ENCODE peak calls at places on chromosomes 4 and X, in five cellular contexts. One of them, this sample, is unnamed. For H3K9me3, the result is how much of the 10 kb centered on the place peaks cover.

GRCh38 chr4:54100607-54101189 is 735 bp downstream of the GSX2 start:
- ATAC-seq in GM12878: no peak
- ATAC-seq in A549: peak
- ATAC-seq in IMR-90: peak
- ATAC-seq in K562: no peak
- ATAC-seq in this sample: peak

GRCh38 chr4:84803720-84804119 is 162.8 kb downstream of the WDFY3 start:
- ATAC-seq in GM12878: no peak
- ATAC-seq in A549: no peak
- ATAC-seq in IMR-90: peak
- ATAC-seq in K562: no peak
- ATAC-seq in this sample: no peak

GRCh38 chr4:95155759-95156451 is 392.9 kb downstream of the UNC5C start:
- ATAC-seq in GM12878: peak
- ATAC-seq in A549: no peak
- ATAC-seq in IMR-90: peak
- ATAC-seq in K562: peak
- ATAC-seq in this sample: no peak

GRCh38 chrX:16113978-16114554 is 9.3 kb upstream of the GRPR start:
- ATAC-seq in GM12878: peak
- ATAC-seq in A549: no peak
- ATAC-seq in IMR-90: no peak
- ATAC-seq in K562: no peak
- ATAC-seq in this sample: no peak

GRCh38 chr4:63325140-63325539 is 1084.1 kb downstream of the TECRL start:
- ATAC-seq in GM12878: no peak
- ATAC-seq in A549: no peak
- ATAC-seq in IMR-90: no peak
- ATAC-seq in K562: no peak
- ATAC-seq in this sample: no peak

GRCh38 chrX:153576239-153576870 is 22.6 kb downstream of the CCNQ start:
- ATAC-seq in GM12878: no peak
- ATAC-seq in A549: no peak
- ATAC-seq in IMR-90: no peak
- ATAC-seq in K562: no peak
- ATAC-seq in this sample: no peak

GRCh38 chr4:99462875-99463464 is 27.8 kb upstream of the ADH7 start:
- ATAC-seq in GM12878: peak
- ATAC-seq in A549: peak
- ATAC-seq in IMR-90: peak
- ATAC-seq in K562: peak
- ATAC-seq in this sample: peak

GRCh38 chr4:94333864-94334263 is 8.8 kb downstream of the HPGDS start:
- ATAC-seq in GM12878: no peak
- ATAC-seq in A549: no peak
- ATAC-seq in IMR-90: no peak
- ATAC-seq in K562: no peak
- ATAC-seq in this sample: no peak

GRCh38 chrX:52598886-52599285 is 55.8 kb downstream of the SSX7 start:
- ATAC-seq in GM12878: no peak
- ATAC-seq in A549: no peak
- ATAC-seq in IMR-90: no peak
- ATAC-seq in K562: no peak
- ATAC-seq in this sample: no peak

GRCh38 chrX:11100281-11101035 is 10.7 kb upstream of the HCCS start:
- ATAC-seq in GM12878: peak
- ATAC-seq in A549: peak
- ATAC-seq in IMR-90: peak
- ATAC-seq in K562: peak
- ATAC-seq in this sample: peak

GRCh38 chr4:151960449-151961246 is 199.8 kb upstream of the GATB start:
- ATAC-seq in GM12878: no peak
- ATAC-seq in A549: no peak
- ATAC-seq in IMR-90: no peak
- ATAC-seq in K562: no peak
- ATAC-seq in this sample: no peak

GRCh38 chrX:136189222-136189621 is 41.9 kb downstream of the FHL1 start:
- ATAC-seq in GM12878: no peak
- ATAC-seq in A549: no peak
- ATAC-seq in IMR-90: no peak
- ATAC-seq in K562: no peak
- ATAC-seq in this sample: no peak

GRCh38 chrX:12223650-12224049 is 85.4 kb downstream of the FRMPD4 start:
- ATAC-seq in GM12878: no peak
- ATAC-seq in A549: no peak
- ATAC-seq in IMR-90: no peak
- ATAC-seq in K562: no peak
- ATAC-seq in this sample: no peak

GRCh38 chrX:44152867-44153266 is 179.7 kb upstream of the NDP start:
- ATAC-seq in GM12878: no peak
- ATAC-seq in A549: no peak
- ATAC-seq in IMR-90: no peak
- ATAC-seq in K562: no peak
- ATAC-seq in this sample: peak

GRCh38 chr4:1011022-1011694 is at the start of gene FGFRL1:
- ATAC-seq in GM12878: peak
- ATAC-seq in A549: peak
- ATAC-seq in IMR-90: peak
- ATAC-seq in K562: peak
- ATAC-seq in this sample: peak

GRCh38 chrX:68685722-68686683 is 38.5 kb downstream of the STARD8 start:
- ATAC-seq in GM12878: peak
- ATAC-seq in A549: peak
- ATAC-seq in IMR-90: peak
- ATAC-seq in K562: peak
- ATAC-seq in this sample: peak

GRCh38 chr4:38834570-38834969 is 22.0 kb downstream of the TLR6 start:
- ATAC-seq in GM12878: no peak
- ATAC-seq in A549: no peak
- ATAC-seq in IMR-90: no peak
- ATAC-seq in K562: no peak
- ATAC-seq in this sample: no peak

GRCh38 chr4:38837849-38838248 is 18.8 kb downstream of the TLR6 start:
- ATAC-seq in GM12878: no peak
- ATAC-seq in A549: no peak
- ATAC-seq in IMR-90: no peak
- ATAC-seq in K562: no peak
- ATAC-seq in this sample: no peak

GRCh38 chr4:38832206-38832605 is 24.4 kb downstream of the TLR6 start:
- ATAC-seq in GM12878: no peak
- ATAC-seq in A549: no peak
- ATAC-seq in IMR-90: peak
- ATAC-seq in K562: no peak
- ATAC-seq in this sample: no peak

GRCh38 chr4:38832624-38833528 is 23.7 kb downstream of the TLR6 start:
- ATAC-seq in GM12878: peak
- ATAC-seq in A549: no peak
- ATAC-seq in IMR-90: no peak
- ATAC-seq in K562: peak
- ATAC-seq in this sample: no peak

DNA sequence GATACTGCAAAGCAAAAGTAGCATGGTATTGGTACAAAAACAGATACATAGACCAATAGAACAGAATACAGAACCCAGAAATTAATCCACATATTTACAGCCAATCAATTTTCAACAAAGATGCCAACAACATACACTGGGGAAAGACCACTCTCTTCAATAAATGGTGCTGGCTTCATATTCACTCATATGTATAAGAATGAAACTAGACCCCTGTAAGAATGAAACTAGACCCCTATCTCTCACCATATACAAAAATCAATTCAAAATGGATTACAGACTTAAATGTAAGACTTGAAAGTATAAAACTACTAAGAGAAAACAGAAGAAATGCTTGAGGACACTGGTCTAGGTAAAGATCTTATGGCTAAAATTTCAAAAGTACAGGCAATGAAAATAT is 19.3 kb downstream of the TLR6 start:
- ATAC-seq in GM12878: peak
- ATAC-seq in A549: no peak
- ATAC-seq in IMR-90: no peak
- ATAC-seq in K562: no peak
- ATAC-seq in this sample: no peak
- H3K9me3 ChIP-seq in GM12878: under half
- H3K9me3 ChIP-seq in A549: under half
- H3K9me3 ChIP-seq in IMR-90: under half
- H3K9me3 ChIP-seq in K562: under half
- H3K9me3 ChIP-seq in this sample: under half

GRCh38 chrX:108224727-108225455 is 133.3 kb downstream of the ATG4A start:
- ATAC-seq in GM12878: peak
- ATAC-seq in A549: peak
- ATAC-seq in IMR-90: peak
- ATAC-seq in K562: peak
- ATAC-seq in this sample: no peak
- H3K27ac ChIP-seq in GM12878: no peak
- H3K27ac ChIP-seq in A549: peak
- H3K27ac ChIP-seq in IMR-90: peak
- H3K27ac ChIP-seq in K562: no peak
- H3K27ac ChIP-seq in this sample: peak

DNA sequence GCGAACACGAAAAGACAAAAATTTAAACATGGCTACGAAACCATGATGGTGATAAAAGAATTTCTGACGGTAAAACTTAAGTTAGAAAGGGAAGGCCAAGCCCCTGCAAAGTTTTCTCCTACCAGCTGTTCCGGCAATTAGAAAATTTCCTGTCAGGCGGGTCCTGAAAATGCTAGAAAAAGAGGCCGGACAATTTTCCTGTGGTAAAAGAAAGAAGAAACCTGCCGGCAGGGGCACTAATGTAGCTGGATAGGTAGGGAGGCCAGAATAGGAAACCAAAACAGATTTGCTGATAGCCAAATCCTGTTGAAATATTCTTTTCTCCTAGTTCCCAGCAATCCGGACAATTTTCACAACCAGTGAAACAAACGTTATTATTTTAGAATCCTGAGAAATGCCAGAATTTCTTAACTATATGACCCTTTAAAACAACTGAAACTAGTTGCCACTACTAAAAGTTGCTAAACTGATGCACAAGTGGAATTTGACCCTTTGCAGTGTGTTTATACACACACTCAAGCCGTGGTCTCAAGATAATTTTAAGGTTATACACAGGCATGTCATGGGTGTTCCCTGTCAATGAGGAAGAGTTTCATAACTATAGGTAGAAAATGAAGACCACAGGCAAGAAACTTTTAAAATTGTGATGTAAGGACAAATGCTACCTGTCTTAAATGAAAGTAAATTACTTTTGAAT is 47.8 kb downstream of the RPS6KA3 start:
- ATAC-seq in GM12878: no peak
- ATAC-seq in A549: no peak
- ATAC-seq in IMR-90: peak
- ATAC-seq in K562: peak
- ATAC-seq in this sample: peak
- TF ChIP-seq POLR2A in GM12878: no peak
- TF ChIP-seq POLR2A in A549: no peak
- TF ChIP-seq POLR2A in IMR-90: no peak
- TF ChIP-seq POLR2A in K562: no peak
- TF ChIP-seq POLR2A in this sample: no peak

DNA sequence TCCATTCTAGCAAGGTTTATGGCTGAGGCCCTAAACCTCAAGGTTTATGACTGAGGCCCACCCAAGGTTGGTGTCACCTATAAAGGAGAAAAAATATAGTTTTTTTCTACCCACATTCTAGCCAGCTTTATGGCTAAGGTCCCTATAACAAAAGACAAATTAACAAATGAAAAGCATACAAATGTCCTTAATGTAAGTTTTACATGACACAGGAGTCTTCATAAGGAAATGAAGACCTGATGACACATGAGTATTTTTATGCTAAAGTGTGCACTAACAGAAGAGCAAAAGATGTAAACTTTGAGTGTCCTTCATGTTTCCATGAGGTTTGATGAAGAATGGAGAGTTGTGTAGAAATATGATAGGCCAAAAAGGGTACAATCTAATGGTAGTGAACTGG is 114.7 kb upstream of the INTU start:
- ATAC-seq in GM12878: no peak
- ATAC-seq in A549: no peak
- ATAC-seq in IMR-90: no peak
- ATAC-seq in K562: no peak
- ATAC-seq in this sample: no peak
- H3K9me3 ChIP-seq in GM12878: under half
- H3K9me3 ChIP-seq in A549: under half
- H3K9me3 ChIP-seq in IMR-90: under half
- H3K9me3 ChIP-seq in K562: under half
- H3K9me3 ChIP-seq in this sample: under half

This sample was measured in gastroesophageal sphincter.